ENCODE peak calls at places on chromosomes 6 and 20, in seven cellular contexts. P, I, A, R, E, O and G are unnamed samples.

GRCh38 chr6:28634758-28635546 is 109.3 kb downstream of the GPX5 start:
- DNase-seq in P (no peak), I (peak; percentile 89), A (no peak), R (peak; percentile 82), E (no peak), O (no peak), G (no peak)

GRCh38 chr20:5297280-5298004 is 19.3 kb downstream of the PROKR2 start:
- DNase-seq in P (no peak), I (no peak), A (no peak), R (no peak), E (no peak), O (no peak), G (no peak)

GRCh38 chr6:138289739-138290138 is 71.4 kb upstream of the PBOV1 start:
- DNase-seq in P (no peak), I (peak; percentile 63), A (no peak), R (peak; percentile 31), E (no peak), O (no peak), G (no peak)

GRCh38 chr6:91087864-91088263 is 501.0 kb upstream of the MAP3K7 start:
- DNase-seq in P (no peak), I (peak; percentile 93), A (no peak), R (peak; percentile 46), E (no peak), O (no peak), G (no peak)

GRCh38 chr6:63295553-63295952 is 24.2 kb downstream of the LGSN start:
- DNase-seq in P (no peak), I (peak; percentile 51), A (no peak), R (no peak), E (no peak), O (no peak), G (no peak)

GRCh38 chr6:21100959-21101358 is 492.6 kb upstream of the SOX4 start:
- DNase-seq in P (no peak), I (no peak), A (no peak), R (no peak), E (no peak), O (no peak), G (no peak)

GRCh38 chr20:46220808-46221207 is 87.5 kb downstream of the CDH22 start:
- DNase-seq in P (no peak), I (peak; percentile 92), A (no peak), R (peak; percentile 78), E (no peak), O (no peak), G (no peak)

GRCh38 chr6:79841577-79842381 is 105.6 kb downstream of the ELOVL4 start:
- DNase-seq in P (no peak), I (peak; percentile 2), A (no peak), R (no peak), E (no peak), O (no peak), G (no peak)

GRCh38 chr20:12252793-12253192 is 335.1 kb downstream of the BTBD3 start:
- DNase-seq in P (no peak), I (peak; percentile 40), A (no peak), R (peak; percentile 35), E (no peak), O (no peak), G (no peak)

GRCh38 chr20:36085686-36086267 is 68.8 kb upstream of the EPB41L1 start:
- DNase-seq in P (no peak), I (peak; percentile 91), A (no peak), R (peak; percentile 74), E (no peak), O (no peak), G (no peak)

GRCh38 chr6:30323806-30324205 is 2.9 kb upstream of the TRIM39 start:
- DNase-seq in P (no peak), I (no peak), A (no peak), R (no peak), E (no peak), O (no peak), G (no peak)

GRCh38 chr6:115891111-115891669 is 169.5 kb downstream of the FRK start:
- DNase-seq in P (peak; percentile 21), I (no peak), A (no peak), R (no peak), E (no peak), O (no peak), G (no peak)

GRCh38 chr6:118968416-118968815 is 33.5 kb upstream of the MCM9 start:
- DNase-seq in P (no peak), I (peak; percentile 41), A (no peak), R (no peak), E (no peak), O (no peak), G (no peak)

GRCh38 chr6:116111552-116112528 is 11.2 kb downstream of the NT5DC1 start:
- DNase-seq in P (no peak), I (peak; percentile 78), A (no peak), R (peak; percentile 27), E (no peak), O (no peak), G (no peak)

GRCh38 chr6:84428300-84428907 is 201.0 kb upstream of the CEP162 start:
- DNase-seq in P (no peak), I (peak; percentile 53), A (no peak), R (peak; percentile 27), E (no peak), O (no peak), G (no peak)

GRCh38 chr20:33130553-33130952 is 37.4 kb upstream of the BPIFA2 start:
- DNase-seq in P (peak; percentile 80), I (no peak), A (no peak), R (no peak), E (no peak), O (no peak), G (no peak)